ENCODE peak calls at places on chromosomes 2 and 18, in nine cellular contexts. One of them, this sample, is unnamed.
A peak's percentile ranks its signal among the peaks of the same experiment; 100 is the strongest.

GRCh38 chr18:52339891-52340371 is at the start of gene DCC:
- DNase-seq in GM23338: peak; percentile 82
- DNase-seq in hepatocyte: peak; percentile 77
- DNase-seq in neural progenitor cell: peak; percentile 87
- DNase-seq in SK-N-SH: peak; percentile 68
- DNase-seq in PC-3: peak; percentile 43
- DNase-seq in GM23248: peak; percentile 58
- DNase-seq in HCT116: no peak
- DNase-seq in MM.1S: peak; percentile 54
- DNase-seq in this sample: no peak

GRCh38 chr2:43542285-43542933 is 53.4 kb downstream of the THADA start:
- DNase-seq in MM.1S: peak; percentile 28
- DNase-seq in hepatocyte: peak; percentile 58
- DNase-seq in GM23248: peak; percentile 77
- DNase-seq in PC-3: peak; percentile 73
- DNase-seq in GM23338: peak; percentile 42
- DNase-seq in neural progenitor cell: peak; percentile 27
- DNase-seq in SK-N-SH: peak; percentile 52
- DNase-seq in HCT116: peak; percentile 18
- DNase-seq in this sample: peak; percentile 62

GRCh38 chr2:20141056-20141762 is 83.7 kb downstream of the SDC1 start:
- DNase-seq in SK-N-SH: no peak
- DNase-seq in PC-3: peak; percentile 93
- DNase-seq in neural progenitor cell: no peak
- DNase-seq in MM.1S: no peak
- DNase-seq in HCT116: peak; percentile 59
- DNase-seq in GM23248: peak; percentile 98
- DNase-seq in hepatocyte: peak; percentile 78
- DNase-seq in GM23338: no peak
- DNase-seq in this sample: no peak

GRCh38 chr2:112995346-112995920 is 9.8 kb upstream of the IL36A start:
- DNase-seq in neural progenitor cell: no peak
- DNase-seq in hepatocyte: no peak
- DNase-seq in GM23248: no peak
- DNase-seq in GM23338: no peak
- DNase-seq in MM.1S: peak; percentile 77
- DNase-seq in SK-N-SH: no peak
- DNase-seq in HCT116: no peak
- DNase-seq in PC-3: no peak
- DNase-seq in this sample: no peak

GRCh38 chr2:54668711-54669110 is 54.8 kb upstream of the EML6 start:
- DNase-seq in SK-N-SH: no peak
- DNase-seq in GM23338: no peak
- DNase-seq in MM.1S: no peak
- DNase-seq in PC-3: no peak
- DNase-seq in neural progenitor cell: no peak
- DNase-seq in GM23248: no peak
- DNase-seq in hepatocyte: no peak
- DNase-seq in HCT116: no peak
- DNase-seq in this sample: no peak

GRCh38 chr2:8653485-8653884 is 28.4 kb upstream of the ID2 start:
- DNase-seq in PC-3: no peak
- DNase-seq in SK-N-SH: no peak
- DNase-seq in GM23248: no peak
- DNase-seq in GM23338: no peak
- DNase-seq in MM.1S: no peak
- DNase-seq in hepatocyte: no peak
- DNase-seq in neural progenitor cell: peak; percentile 67
- DNase-seq in HCT116: no peak
- DNase-seq in this sample: peak; percentile 78

GRCh38 chr2:239805414-239805813 is 219.7 kb downstream of the NDUFA10 start:
- DNase-seq in GM23248: no peak
- DNase-seq in HCT116: no peak
- DNase-seq in SK-N-SH: no peak
- DNase-seq in hepatocyte: no peak
- DNase-seq in neural progenitor cell: no peak
- DNase-seq in GM23338: no peak
- DNase-seq in PC-3: no peak
- DNase-seq in MM.1S: no peak
- DNase-seq in this sample: no peak

GRCh38 chr2:77823028-77823427 is 300.9 kb upstream of the LRRTM4 start:
- DNase-seq in hepatocyte: no peak
- DNase-seq in MM.1S: no peak
- DNase-seq in GM23338: no peak
- DNase-seq in HCT116: no peak
- DNase-seq in neural progenitor cell: no peak
- DNase-seq in SK-N-SH: no peak
- DNase-seq in GM23248: no peak
- DNase-seq in PC-3: no peak
- DNase-seq in this sample: no peak

GRCh38 chr2:25286025-25286400 is 55.7 kb downstream of the DNMT3A start:
- DNase-seq in neural progenitor cell: no peak
- DNase-seq in MM.1S: no peak
- DNase-seq in GM23248: no peak
- DNase-seq in hepatocyte: no peak
- DNase-seq in GM23338: peak; percentile 63
- DNase-seq in PC-3: no peak
- DNase-seq in HCT116: no peak
- DNase-seq in SK-N-SH: peak; percentile 79
- DNase-seq in this sample: peak; percentile 75

GRCh38 chr2:86786001-86786536 is 4.6 kb downstream of the CD8A start:
- DNase-seq in MM.1S: no peak
- DNase-seq in GM23248: no peak
- DNase-seq in PC-3: no peak
- DNase-seq in GM23338: no peak
- DNase-seq in HCT116: no peak
- DNase-seq in neural progenitor cell: no peak
- DNase-seq in hepatocyte: no peak
- DNase-seq in SK-N-SH: no peak
- DNase-seq in this sample: no peak

GRCh38 chr2:170836027-170836426 is 19.3 kb downstream of the GAD1 start:
- DNase-seq in MM.1S: no peak
- DNase-seq in neural progenitor cell: no peak
- DNase-seq in GM23338: no peak
- DNase-seq in PC-3: no peak
- DNase-seq in HCT116: no peak
- DNase-seq in SK-N-SH: no peak
- DNase-seq in hepatocyte: no peak
- DNase-seq in GM23248: no peak
- DNase-seq in this sample: no peak

GRCh38 chr2:47536696-47537095 is 133.7 kb downstream of the MSH2 start:
- DNase-seq in neural progenitor cell: no peak
- DNase-seq in GM23338: no peak
- DNase-seq in hepatocyte: no peak
- DNase-seq in MM.1S: no peak
- DNase-seq in PC-3: no peak
- DNase-seq in GM23248: no peak
- DNase-seq in SK-N-SH: no peak
- DNase-seq in HCT116: no peak
- DNase-seq in this sample: no peak

GRCh38 chr2:47535073-47535472 is 132.1 kb downstream of the MSH2 start:
- DNase-seq in neural progenitor cell: no peak
- DNase-seq in MM.1S: no peak
- DNase-seq in GM23338: no peak
- DNase-seq in HCT116: no peak
- DNase-seq in GM23248: no peak
- DNase-seq in PC-3: no peak
- DNase-seq in SK-N-SH: no peak
- DNase-seq in hepatocyte: no peak
- DNase-seq in this sample: no peak

GRCh38 chr2:47531378-47532042 is 128.6 kb downstream of the MSH2 start:
- DNase-seq in HCT116: no peak
- DNase-seq in PC-3: no peak
- DNase-seq in GM23338: no peak
- DNase-seq in hepatocyte: no peak
- DNase-seq in neural progenitor cell: no peak
- DNase-seq in SK-N-SH: no peak
- DNase-seq in MM.1S: no peak
- DNase-seq in GM23248: no peak
- DNase-seq in this sample: no peak

GRCh38 chr2:47535991-47536390 is 133.0 kb downstream of the MSH2 start:
- DNase-seq in MM.1S: no peak
- DNase-seq in SK-N-SH: no peak
- DNase-seq in GM23338: no peak
- DNase-seq in PC-3: peak; percentile 63
- DNase-seq in neural progenitor cell: no peak
- DNase-seq in HCT116: no peak
- DNase-seq in hepatocyte: no peak
- DNase-seq in GM23248: peak; percentile 22
- DNase-seq in this sample: no peak

GRCh38 chr2:47534179-47534919 is 131.4 kb downstream of the MSH2 start:
- DNase-seq in GM23248: peak; percentile 93
- DNase-seq in hepatocyte: peak; percentile 77
- DNase-seq in PC-3: peak; percentile 74
- DNase-seq in HCT116: no peak
- DNase-seq in neural progenitor cell: no peak
- DNase-seq in SK-N-SH: peak; percentile 44
- DNase-seq in MM.1S: no peak
- DNase-seq in GM23338: no peak
- DNase-seq in this sample: no peak
- H2AFZ ChIP-seq in GM23248: no peak overlapping the region
- H2AFZ ChIP-seq in hepatocyte: no peak overlapping the region
- H2AFZ ChIP-seq in PC-3: peak overlapping the region; percentile 52
- H2AFZ ChIP-seq in HCT116: no peak overlapping the region
- H2AFZ ChIP-seq in neural progenitor cell: no peak overlapping the region
- H2AFZ ChIP-seq in SK-N-SH: peak overlapping the region; percentile 45
- H2AFZ ChIP-seq in MM.1S: no peak overlapping the region
- H2AFZ ChIP-seq in GM23338: no peak overlapping the region
- H2AFZ ChIP-seq in this sample: no peak overlapping the region

GRCh38 chr2:38376683-38377500 is at the start of gene ATL2:
- DNase-seq in GM23248: peak; percentile 98
- DNase-seq in PC-3: peak; percentile 93
- DNase-seq in GM23338: peak; percentile 99
- DNase-seq in neural progenitor cell: peak; percentile 98
- DNase-seq in HCT116: peak; percentile 87
- DNase-seq in hepatocyte: peak; percentile 97
- DNase-seq in MM.1S: peak; percentile 95
- DNase-seq in SK-N-SH: peak; percentile 99
- DNase-seq in this sample: peak; percentile 96

GRCh38 chr2:38376346-38376682 is 759 bp downstream of the ATL2 start:
- DNase-seq in neural progenitor cell: no peak
- DNase-seq in PC-3: peak; percentile 59
- DNase-seq in GM23338: no peak
- DNase-seq in SK-N-SH: no peak
- DNase-seq in GM23248: peak; percentile 88
- DNase-seq in MM.1S: peak; percentile 69
- DNase-seq in hepatocyte: peak; percentile 78
- DNase-seq in HCT116: peak; percentile 53
- DNase-seq in this sample: peak; percentile 81

GRCh38 chr2:38377501-38378258 is 607 bp upstream of the ATL2 start:
- DNase-seq in hepatocyte: peak; percentile 51
- DNase-seq in SK-N-SH: no peak
- DNase-seq in MM.1S: peak; percentile 22
- DNase-seq in neural progenitor cell: no peak
- DNase-seq in GM23338: peak; percentile 95
- DNase-seq in GM23248: peak; percentile 78
- DNase-seq in HCT116: no peak
- DNase-seq in PC-3: peak; percentile 60
- DNase-seq in this sample: peak; percentile 50

GRCh38 chr2:38375711-38376345 is 1.2 kb downstream of the ATL2 start:
- DNase-seq in neural progenitor cell: peak; percentile 66
- DNase-seq in HCT116: no peak
- DNase-seq in GM23248: peak; percentile 38
- DNase-seq in GM23338: peak; percentile 72
- DNase-seq in PC-3: peak; percentile 16
- DNase-seq in SK-N-SH: peak; percentile 78
- DNase-seq in hepatocyte: no peak
- DNase-seq in MM.1S: no peak
- DNase-seq in this sample: no peak

DNA sequence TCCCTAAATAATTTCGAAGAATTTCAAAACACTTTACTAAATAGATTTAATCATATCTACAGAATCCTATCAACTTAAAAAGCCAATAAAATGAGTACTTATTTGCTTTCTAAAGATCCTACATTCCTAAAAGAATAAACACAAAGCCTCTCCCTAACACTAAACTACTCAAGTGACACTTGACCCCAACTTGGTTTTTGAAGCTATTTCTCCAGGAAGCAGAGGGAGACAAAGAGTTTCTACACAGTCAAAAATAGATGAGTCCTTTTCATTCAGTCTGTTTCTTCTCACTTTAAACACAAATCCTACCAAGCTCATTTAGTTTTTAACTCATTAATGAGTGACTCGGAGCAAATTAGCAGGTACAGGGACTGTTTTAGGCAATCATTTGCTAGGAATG is 2.1 kb downstream of the ATL2 start:
- DNase-seq in PC-3: peak; percentile 40
- DNase-seq in GM23338: no peak
- DNase-seq in GM23248: no peak
- DNase-seq in HCT116: no peak
- DNase-seq in neural progenitor cell: peak; percentile 26
- DNase-seq in hepatocyte: no peak
- DNase-seq in MM.1S: no peak
- DNase-seq in SK-N-SH: no peak
- DNase-seq in this sample: peak; percentile 35
- TF ChIP-seq EZH2phosphoT487 in PC-3: no peak
- TF ChIP-seq EZH2phosphoT487 in GM23338: no peak
- TF ChIP-seq EZH2phosphoT487 in GM23248: no peak
- TF ChIP-seq EZH2phosphoT487 in HCT116: no peak
- TF ChIP-seq EZH2phosphoT487 in neural progenitor cell: no peak
- TF ChIP-seq EZH2phosphoT487 in hepatocyte: no peak
- TF ChIP-seq EZH2phosphoT487 in MM.1S: no peak
- TF ChIP-seq EZH2phosphoT487 in SK-N-SH: no peak
- TF ChIP-seq EZH2phosphoT487 in this sample: no peak

GRCh38 chr18:73201940-73202339 is 334.2 kb upstream of the NETO1 start:
- DNase-seq in HCT116: no peak
- DNase-seq in GM23248: peak; percentile 0
- DNase-seq in PC-3: peak; percentile 79
- DNase-seq in GM23338: no peak
- DNase-seq in MM.1S: no peak
- DNase-seq in neural progenitor cell: no peak
- DNase-seq in SK-N-SH: no peak
- DNase-seq in hepatocyte: no peak
- DNase-seq in this sample: no peak

DNA sequence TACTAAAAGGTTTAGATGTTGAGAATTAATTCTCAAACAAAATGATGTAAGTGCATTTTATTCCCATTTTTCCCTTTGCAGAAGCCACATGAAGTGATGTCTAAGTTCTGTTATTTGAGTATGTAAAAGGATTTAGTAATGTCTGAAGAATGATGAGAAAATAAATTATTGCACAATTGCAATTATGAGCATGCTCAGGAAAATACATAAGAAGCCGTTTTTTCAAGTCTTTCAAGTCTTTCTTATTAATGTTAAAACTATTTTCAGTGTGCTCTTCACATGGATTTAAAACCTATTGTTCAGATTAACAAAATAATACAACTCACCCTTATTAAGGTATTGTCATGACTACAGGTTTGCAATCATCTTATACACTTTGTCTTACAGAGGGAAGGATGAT is 331.4 kb upstream of the NETO1 start:
- DNase-seq in PC-3: peak; percentile 11
- DNase-seq in GM23248: peak; percentile 18
- DNase-seq in MM.1S: no peak
- DNase-seq in SK-N-SH: no peak
- DNase-seq in neural progenitor cell: no peak
- DNase-seq in GM23338: no peak
- DNase-seq in hepatocyte: no peak
- DNase-seq in HCT116: no peak
- DNase-seq in this sample: no peak
- H2AFZ ChIP-seq in PC-3: no peak overlapping the region
- H2AFZ ChIP-seq in GM23248: no peak overlapping the region
- H2AFZ ChIP-seq in MM.1S: no peak overlapping the region
- H2AFZ ChIP-seq in SK-N-SH: no peak overlapping the region
- H2AFZ ChIP-seq in neural progenitor cell: no peak overlapping the region
- H2AFZ ChIP-seq in GM23338: no peak overlapping the region
- H2AFZ ChIP-seq in hepatocyte: no peak overlapping the region
- H2AFZ ChIP-seq in HCT116: no peak overlapping the region
- H2AFZ ChIP-seq in this sample: no peak overlapping the region

GRCh38 chr18:35526476-35527120 is 28.8 kb upstream of the INO80C start:
- DNase-seq in SK-N-SH: no peak
- DNase-seq in PC-3: no peak
- DNase-seq in HCT116: no peak
- DNase-seq in GM23248: peak; percentile 46
- DNase-seq in hepatocyte: no peak
- DNase-seq in GM23338: peak; percentile 50
- DNase-seq in MM.1S: no peak
- DNase-seq in neural progenitor cell: no peak
- DNase-seq in this sample: no peak
- TF ChIP-seq EZH2phosphoT487 in SK-N-SH: no peak
- TF ChIP-seq EZH2phosphoT487 in PC-3: no peak
- TF ChIP-seq EZH2phosphoT487 in HCT116: no peak
- TF ChIP-seq EZH2phosphoT487 in GM23248: no peak
- TF ChIP-seq EZH2phosphoT487 in hepatocyte: no peak
- TF ChIP-seq EZH2phosphoT487 in GM23338: no peak
- TF ChIP-seq EZH2phosphoT487 in MM.1S: no peak
- TF ChIP-seq EZH2phosphoT487 in neural progenitor cell: no peak
- TF ChIP-seq EZH2phosphoT487 in this sample: no peak

This sample was measured in OCI-LY7.